ENCODE peak calls at places on chromosomes 11 and 22, in four cellular contexts. U is WTC11, S is coronary artery, D is suprapubic skin. M is an unnamed sample.

GRCh38 chr22:41576877-41577276 is 12.8 kb downstream of the PMM1 start:
- DNase-seq in U (peak), S (no peak), D (no peak), M (peak)

GRCh38 chr11:69603163-69603836 is 37.7 kb upstream of the CCND1 start:
- DNase-seq in U (no peak), S (no peak), D (no peak), M (no peak)

GRCh38 chr11:19519344-19519743 is 193.3 kb upstream of the NAV2 start:
- DNase-seq in U (no peak), S (no peak), D (no peak), M (no peak)

GRCh38 chr11:85977751-85978160 is 91.1 kb downstream of the PICALM start:
- DNase-seq in U (no peak), S (no peak), D (no peak), M (no peak)

GRCh38 chr11:74754507-74755255 is 6.0 kb downstream of the RNF169 start:
- DNase-seq in U (no peak), S (no peak), D (no peak), M (peak)

GRCh38 chr11:134622458-134622857 is 210.4 kb upstream of the B3GAT1 start:
- DNase-seq in U (no peak), S (peak), D (no peak), M (no peak)

GRCh38 chr11:83599066-83599465 is 312.9 kb upstream of the CCDC90B start:
- DNase-seq in U (no peak), S (no peak), D (no peak), M (no peak)

GRCh38 chr11:113540416-113541330 is 65.5 kb upstream of the DRD2 start:
- DNase-seq in U (peak), S (no peak), D (no peak), M (no peak)

GRCh38 chr11:44777537-44778199 is 50.9 kb downstream of the TSPAN18 start:
- DNase-seq in U (no peak), S (peak), D (no peak), M (no peak)

GRCh38 chr11:9827700-9828099 is 163.8 kb downstream of the SWAP70 start:
- DNase-seq in U (no peak), S (no peak), D (no peak), M (no peak)

GRCh38 chr22:19497245-19497644 is 17.5 kb downstream of the CDC45 start:
- DNase-seq in U (no peak), S (no peak), D (no peak), M (no peak)

GRCh38 chr11:95283653-95284052 is 52.7 kb upstream of the SESN3 start:
- DNase-seq in U (no peak), S (no peak), D (no peak), M (no peak)

GRCh38 chr22:23234409-23235161 is 54.3 kb downstream of the BCR start:
- DNase-seq in U (no peak), S (no peak), D (no peak), M (no peak)

GRCh38 chr11:65127473-65128181 is 5.5 kb downstream of the MRPL49 start:
- DNase-seq in U (no peak), S (no peak), D (peak), M (no peak)

GRCh38 chr11:20762112-20762511 is 92.7 kb downstream of the NELL1 start:
- DNase-seq in U (no peak), S (no peak), D (no peak), M (no peak)

GRCh38 chr11:30381879-30382278 is 59.0 kb downstream of the ARL14EP start:
- DNase-seq in U (no peak), S (no peak), D (no peak), M (no peak)

GRCh38 chr11:69683764-69684333 is 8.7 kb upstream of the LTO1 start:
- DNase-seq in U (peak), S (no peak), D (no peak), M (no peak)

GRCh38 chr22:29879738-29880137 is 3.2 kb upstream of the MTMR3 start:
- DNase-seq in U (no peak), S (no peak), D (no peak), M (peak)

GRCh38 chr11:8227156-8228152 is 36.2 kb downstream of the LMO1 start:
- DNase-seq in U (no peak), S (no peak), D (no peak), M (no peak)

GRCh38 chr11:10305262-10305963 is 540 bp downstream of the ADM start:
- DNase-seq in U (peak), S (no peak), D (no peak), M (peak)

GRCh38 chr22:35131423-35132050 is 65.6 kb downstream of the ISX start:
- DNase-seq in U (no peak), S (no peak), D (no peak), M (no peak)

GRCh38 chr11:31262761-31263160 is 106.8 kb downstream of the DCDC1 start:
- DNase-seq in U (no peak), S (no peak), D (no peak), M (no peak)

GRCh38 chr11:75188671-75189070 is 37.8 kb downstream of the SLCO2B1 start:
- DNase-seq in U (no peak), S (no peak), D (no peak), M (no peak)

GRCh38 chr11:123190504-123190903 is 4.5 kb downstream of the CLMP start:
- DNase-seq in U (no peak), S (no peak), D (no peak), M (no peak)

GRCh38 chr22:25172153-25172552 is 27.5 kb upstream of the CRYBB3 start:
- DNase-seq in U (no peak), S (no peak), D (no peak), M (peak)

GRCh38 chr11:102186836-102187235 is 76.6 kb downstream of the YAP1 start:
- DNase-seq in U (no peak), S (no peak), D (no peak), M (no peak)

GRCh38 chr11:86717817-86718501 is 45.5 kb upstream of the ME3 start:
- DNase-seq in U (no peak), S (no peak), D (no peak), M (no peak)

GRCh38 chr11:350723-351255 is 18.5 kb upstream of the B4GALNT4 start:
- DNase-seq in U (no peak), S (no peak), D (no peak), M (no peak)

GRCh38 chr22:17808688-17809403 is 34.6 kb upstream of the BID start:
- DNase-seq in U (no peak), S (no peak), D (no peak), M (no peak)

GRCh38 chr11:84922836-84923235 is 704.3 kb downstream of the DLG2 start:
- DNase-seq in U (no peak), S (no peak), D (no peak), M (no peak)

GRCh38 chr11:114614127-114614720 is 18.6 kb upstream of the NXPE4 start:
- DNase-seq in U (no peak), S (no peak), D (no peak), M (no peak)

GRCh38 chr11:114610550-114610949 is 15.0 kb upstream of the NXPE4 start:
- DNase-seq in U (no peak), S (no peak), D (no peak), M (no peak)

GRCh38 chr11:114609429-114609828 is 13.8 kb upstream of the NXPE4 start:
- DNase-seq in U (no peak), S (no peak), D (no peak), M (no peak)

GRCh38 chr11:114612686-114613085 is 17.1 kb upstream of the NXPE4 start:
- DNase-seq in U (no peak), S (no peak), D (no peak), M (no peak)

GRCh38 chr11:114610984-114611944 is 15.7 kb upstream of the NXPE4 start:
- DNase-seq in U (no peak), S (no peak), D (no peak), M (no peak)
- TF ChIP-seq CTCF in U (no peak), S (no peak), D (no peak), M (no peak)

GRCh38 chr11:57426754-57427691 is at the start of gene SLC43A3:
- DNase-seq in U (peak), S (peak), D (peak), M (peak)
- TF ChIP-seq CTCF in U (no peak), S (no peak), D (no peak), M (no peak)

DNA sequence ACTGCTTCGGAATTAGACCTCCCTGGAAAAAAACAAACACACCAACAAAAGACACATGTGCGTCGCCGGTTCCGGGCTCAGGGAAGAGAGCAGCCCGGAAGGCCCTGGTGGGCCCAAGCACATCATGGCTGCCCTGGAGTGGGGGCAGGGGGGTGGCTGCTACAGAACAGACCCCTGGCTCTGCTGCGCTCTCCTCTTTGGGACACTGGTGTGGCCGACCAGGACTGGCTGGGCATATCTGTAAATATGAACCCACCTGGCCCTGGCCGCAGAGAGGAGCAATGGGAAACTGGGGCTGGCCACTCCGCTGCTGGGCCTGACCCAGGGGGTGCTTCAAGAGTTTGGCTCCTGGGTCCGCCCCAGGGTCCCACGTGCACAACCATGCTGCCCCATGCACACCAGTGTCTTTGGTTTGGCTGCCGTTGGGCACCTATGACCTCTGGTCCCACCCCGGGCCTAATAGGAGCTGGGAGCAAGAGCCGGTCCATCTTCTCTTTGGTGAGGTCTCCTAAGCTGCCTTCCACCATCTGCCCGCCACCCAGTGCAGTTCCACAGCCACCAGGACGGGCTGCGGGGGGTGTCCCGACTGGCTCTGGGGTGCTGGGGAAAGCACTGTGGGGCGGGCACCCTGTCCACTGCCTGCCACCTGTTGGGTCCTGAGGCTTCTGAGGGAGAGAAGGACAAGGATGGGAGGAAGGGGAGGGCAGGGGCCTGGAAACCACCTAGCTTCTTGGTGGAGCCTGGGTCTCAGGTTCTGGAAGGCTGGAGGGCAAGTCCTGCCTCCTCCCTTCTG is 30.1 kb downstream of the PPM1F start:
- DNase-seq in U (no peak), S (no peak), D (no peak), M (no peak)
- TF ChIP-seq CTCF in U (no peak), S (no peak), D (no peak), M (no peak)

GRCh38 chr11:4994551-4994950 is at the start of gene OR51L1:
- DNase-seq in U (no peak), S (no peak), D (no peak), M (no peak)
- TF ChIP-seq CTCF in U (no peak), S (no peak), D (no peak), M (no peak)

GRCh38 chr11:116415095-116415494 is 357.7 kb downstream of the BUD13 start:
- DNase-seq in U (no peak), S (no peak), D (no peak), M (no peak)
- TF ChIP-seq CTCF in U (no peak), S (no peak), D (no peak), M (no peak)

GRCh38 chr22:36946436-36947158 is 33.2 kb downstream of the CSF2RB start:
- DNase-seq in U (no peak), S (no peak), D (no peak), M (no peak)
- TF ChIP-seq CTCF in U (no peak), S (no peak), D (no peak), M (no peak)

GRCh38 chr11:124329787-124330478 is 9.9 kb upstream of the OR8D2 start:
- DNase-seq in U (no peak), S (no peak), D (no peak), M (no peak)
- TF ChIP-seq CTCF in U (no peak), S (no peak), D (peak), M (no peak)

DNA sequence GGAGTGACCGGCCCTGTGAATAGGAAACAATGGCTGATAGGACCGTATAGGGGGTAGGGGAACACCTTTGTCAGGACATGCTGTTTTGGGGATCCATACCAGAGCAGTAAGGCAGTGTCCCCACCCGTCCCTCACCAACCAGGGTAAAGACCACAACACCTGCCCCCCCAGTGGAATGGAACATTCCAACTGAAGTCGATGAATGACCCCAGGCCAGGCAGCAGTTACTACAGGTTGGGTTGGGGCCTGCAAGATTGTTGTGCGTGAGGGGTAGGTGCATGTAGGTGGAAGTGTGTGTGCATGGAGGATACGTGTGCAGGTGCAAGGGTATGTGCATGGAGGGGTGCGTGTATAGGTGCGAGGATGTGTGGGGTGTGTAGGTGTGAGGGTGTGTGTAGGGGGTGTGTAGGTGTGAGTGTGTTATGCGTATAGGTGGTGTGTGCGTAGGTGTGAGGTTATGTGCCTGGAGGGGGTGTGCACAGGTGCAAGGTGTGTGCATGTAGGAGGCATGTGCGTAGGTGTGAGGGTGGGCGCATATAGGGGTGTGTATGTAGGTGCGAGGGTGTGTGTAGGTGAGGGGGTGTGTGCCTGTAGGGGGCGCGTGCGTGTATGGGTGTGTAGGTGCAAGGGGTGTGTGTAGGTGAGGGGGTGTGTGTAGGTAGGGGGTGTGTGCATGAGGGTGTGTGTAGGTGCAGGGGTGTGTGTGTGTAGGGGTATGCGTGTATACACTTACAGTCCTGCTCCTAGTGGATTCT is 32.9 kb downstream of the PISD start:
- DNase-seq in U (no peak), S (no peak), D (no peak), M (no peak)
- TF ChIP-seq CTCF in U (no peak), S (no peak), D (no peak), M (no peak)

DNA sequence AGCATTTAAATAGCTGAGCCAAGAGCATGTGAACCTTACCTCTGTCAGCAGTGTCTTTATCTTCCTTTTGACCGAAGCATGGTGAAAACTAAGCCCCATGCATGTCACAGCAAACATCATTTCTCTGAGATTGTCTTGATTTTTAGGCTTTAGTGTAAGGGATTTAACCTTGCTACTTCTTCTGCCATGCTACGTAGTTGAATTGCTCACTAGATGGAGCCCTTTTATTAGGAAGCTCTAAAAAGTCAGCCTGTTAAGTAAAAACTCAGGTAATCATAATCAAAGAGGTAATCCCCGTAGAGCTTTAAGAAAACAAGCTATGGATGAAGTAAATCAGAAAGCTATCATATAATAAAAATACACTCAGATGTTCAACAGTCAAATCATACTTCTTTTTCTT is 149.5 kb downstream of the PGR start:
- DNase-seq in U (no peak), S (no peak), D (no peak), M (no peak)
- TF ChIP-seq CTCF in U (no peak), S (peak), D (no peak), M (no peak)

DNA sequence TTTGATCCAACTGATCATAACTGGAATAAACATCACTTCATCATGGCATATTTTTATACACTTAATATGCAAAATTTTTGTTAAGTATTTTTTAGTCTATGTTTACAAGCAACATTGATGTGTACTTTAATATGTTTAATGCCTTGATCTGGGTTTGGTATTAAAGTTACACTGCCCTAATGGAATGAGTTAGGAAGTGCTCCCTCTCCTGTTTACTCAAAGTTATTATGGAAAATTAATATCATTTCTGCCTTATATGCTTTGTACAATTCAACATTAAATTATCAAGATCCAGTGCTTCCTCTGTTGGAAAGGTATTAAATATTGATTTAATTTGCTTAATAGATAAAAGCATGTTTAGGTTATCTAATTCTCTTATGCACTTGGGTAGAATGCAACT is 927.3 kb upstream of the RAG2 start:
- DNase-seq in U (no peak), S (no peak), D (no peak), M (no peak)
- TF ChIP-seq CTCF in U (no peak), S (no peak), D (no peak), M (no peak)